ENCODE peak calls at places on chromosomes 11 and 22, in eight cellular contexts. D, E, M, U, K, V, Q and C are unnamed samples. For H3K27me3, the result is how much of the 10 kb centered on the place peaks cover.

GRCh38 chr11:32511926-32512325 is 71.7 kb upstream of the EIF3M start:
- DNase-seq in K (no peak), V (no peak), M (no peak), U (no peak), Q (peak), E (no peak), D (no peak), C (no peak)

GRCh38 chr11:69178819-69179482 is 23.2 kb downstream of the SMIM38 start:
- DNase-seq in K (no peak), V (no peak), Q (no peak), M (no peak), U (no peak), D (no peak), E (no peak), C (no peak)

GRCh38 chr11:58919980-58920379 is 19.3 kb upstream of the GLYATL1 start:
- DNase-seq in U (no peak), V (no peak), E (no peak), M (no peak), K (no peak), D (no peak), Q (no peak), C (no peak)

GRCh38 chr11:87397250-87397649 is 359.5 kb downstream of the TMEM135 start:
- DNase-seq in D (no peak), M (no peak), Q (no peak), K (no peak), U (no peak), E (no peak), V (no peak), C (no peak)

GRCh38 chr22:17647996-17648395 is 9.4 kb downstream of the BCL2L13 start:
- DNase-seq in V (no peak), Q (no peak), K (no peak), U (no peak), M (no peak), D (no peak), E (no peak), C (no peak)

GRCh38 chr11:8531982-8532381 is 62.0 kb downstream of the STK33 start:
- DNase-seq in K (no peak), U (no peak), M (no peak), Q (no peak), E (no peak), D (no peak), V (no peak), C (no peak)

GRCh38 chr11:2813141-2813908 is 72.2 kb downstream of the CDKN1C start:
- DNase-seq in M (no peak), D (peak), V (no peak), U (no peak), K (no peak), E (no peak), Q (no peak), C (no peak)

GRCh38 chr11:28673687-28674431 is 565.7 kb downstream of the METTL15 start:
- DNase-seq in V (peak), K (no peak), E (no peak), U (no peak), Q (peak), M (no peak), D (no peak), C (no peak)

GRCh38 chr11:117282956-117283355 is 8.2 kb upstream of the BACE1-AS start:
- DNase-seq in U (no peak), V (no peak), M (no peak), E (no peak), K (no peak), Q (no peak), D (no peak), C (no peak)

GRCh38 chr11:19723572-19724342 is 11.1 kb downstream of the NAV2 start:
- DNase-seq in K (no peak), D (peak), V (no peak), E (no peak), U (peak), Q (peak), M (no peak), C (no peak)

GRCh38 chr11:47981667-47982404 is 1.5 kb downstream of the PTPRJ start:
- DNase-seq in K (no peak), M (no peak), U (peak), Q (no peak), E (no peak), V (no peak), D (no peak), C (no peak)

GRCh38 chr11:63246045-63246444 is 2.6 kb upstream of the SLC22A25 start:
- DNase-seq in D (no peak), K (no peak), V (no peak), Q (no peak), M (no peak), U (no peak), E (no peak), C (no peak)

GRCh38 chr11:14973621-14974020 is 1.5 kb upstream of the CALCA start:
- DNase-seq in M (no peak), Q (no peak), K (peak), E (peak), V (peak), U (peak), D (peak), C (peak)

GRCh38 chr11:46117842-46118241 is 3.4 kb downstream of the PHF21A start:
- DNase-seq in D (peak), K (no peak), Q (no peak), V (peak), M (no peak), E (no peak), U (no peak), C (no peak)

GRCh38 chr11:79321282-79321681 is 119.5 kb downstream of the TENM4 start:
- DNase-seq in D (peak), K (no peak), M (no peak), E (no peak), V (no peak), Q (no peak), U (no peak), C (no peak)

GRCh38 chr11:99614353-99614752 is 593.6 kb downstream of the CNTN5 start:
- DNase-seq in V (peak), E (no peak), Q (no peak), D (no peak), M (no peak), U (no peak), K (peak), C (no peak)

GRCh38 chr22:46515208-46516111 is 22.0 kb downstream of the CELSR1 start:
- DNase-seq in M (no peak), V (no peak), K (no peak), U (peak), E (no peak), D (no peak), Q (peak), C (no peak)

GRCh38 chr11:64267207-64267945 is 16.0 kb downstream of the PLCB3 start:
- DNase-seq in E (no peak), D (no peak), V (no peak), Q (no peak), U (no peak), M (no peak), K (no peak), C (no peak)
- H2AFZ ChIP-seq in E (no peak), D (no peak), V (no peak), Q (no peak), U (no peak), M (no peak), K (no peak), C (no peak)

DNA sequence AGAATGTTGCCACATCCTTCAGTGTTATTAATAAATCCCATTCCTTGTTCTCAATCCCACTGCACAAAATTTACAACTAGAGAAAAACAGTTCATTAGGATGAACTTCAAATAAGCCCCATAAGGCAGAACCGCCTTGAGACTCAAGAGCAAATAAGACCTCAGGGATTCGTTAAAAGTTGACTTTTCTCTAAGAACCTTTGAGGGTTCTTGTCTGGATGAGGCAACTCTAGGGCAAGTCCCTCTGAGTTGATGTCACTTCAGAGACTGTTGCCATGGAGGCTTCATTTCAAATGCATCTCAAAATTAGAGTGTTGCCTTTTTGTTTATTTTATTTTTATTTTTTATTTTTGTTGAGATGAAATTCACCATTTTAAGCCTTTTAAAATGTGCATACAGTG is 19.8 kb upstream of the PANX3 start:
- DNase-seq in E (no peak), D (no peak), V (no peak), U (no peak), Q (no peak), K (no peak), M (no peak), C (no peak)
- H3K27me3 ChIP-seq in E (under half), D (under half), V (under half), U (under half), Q (under half), K (under half), M (under half), C (under half)

GRCh38 chr11:110347660-110348059 is 51.2 kb upstream of the RDX start:
- DNase-seq in K (no peak), U (no peak), V (no peak), E (no peak), D (no peak), Q (no peak), M (no peak), C (no peak)

GRCh38 chr11:110355011-110355744 is 58.8 kb upstream of the RDX start:
- DNase-seq in V (peak), U (no peak), M (no peak), Q (no peak), D (no peak), E (no peak), K (no peak), C (peak)

GRCh38 chr11:110345756-110346155 is 49.3 kb upstream of the RDX start:
- DNase-seq in E (no peak), U (no peak), M (peak), V (no peak), Q (peak), K (no peak), D (no peak), C (no peak)

DNA sequence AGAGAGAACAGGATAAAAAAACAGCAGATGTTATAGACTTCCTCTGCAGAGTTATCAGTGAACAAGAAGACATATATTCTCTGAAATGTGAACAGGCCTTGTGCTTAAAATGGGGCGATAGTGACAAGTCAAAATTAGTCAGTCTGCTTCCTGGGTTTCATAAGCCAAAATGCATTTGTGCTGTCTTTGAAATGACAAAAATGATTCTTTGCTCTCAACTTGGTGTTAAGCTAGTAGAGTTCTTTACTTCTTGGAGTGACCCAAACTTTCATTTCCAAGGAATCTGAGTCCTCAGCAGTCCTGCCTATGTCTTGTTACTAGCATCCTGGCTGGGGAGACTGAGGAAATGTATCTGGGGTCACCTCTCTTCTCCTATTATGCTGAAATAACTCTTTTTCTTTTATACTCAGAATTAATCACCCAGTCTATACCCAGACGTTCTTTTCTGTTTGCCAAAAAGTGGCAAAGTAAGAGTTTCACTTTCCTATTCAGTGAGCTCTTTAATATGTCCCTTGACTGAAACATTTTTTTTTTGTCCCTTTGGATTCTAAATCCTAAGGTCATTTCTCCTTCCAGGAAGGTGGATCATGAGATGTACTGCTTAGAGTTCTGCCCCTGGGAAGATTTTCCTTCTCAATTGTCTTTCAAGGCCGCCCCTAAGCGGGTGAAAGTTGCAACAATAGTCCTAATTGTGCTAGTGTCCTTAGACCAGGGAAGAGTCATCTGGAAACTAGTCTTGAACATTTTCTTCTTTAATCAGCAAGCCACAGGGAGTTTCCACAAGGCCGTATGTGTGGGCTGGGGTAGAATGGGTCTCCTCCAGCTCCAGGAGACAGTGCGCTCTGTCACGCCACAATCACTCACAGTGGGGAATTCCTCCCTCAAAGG is 52.9 kb upstream of the RDX start:
- DNase-seq in E (no peak), Q (peak), V (no peak), D (no peak), M (peak), K (no peak), U (no peak), C (no peak)
- H2AFZ ChIP-seq in E (peak), Q (peak), V (no peak), D (no peak), M (peak), K (peak), U (no peak), C (no peak)

GRCh38 chr11:129380413-129380812 is 4.8 kb downstream of the BARX2 start:
- DNase-seq in Q (no peak), D (no peak), M (no peak), V (no peak), K (no peak), E (no peak), U (no peak), C (no peak)
- H3K27me3 ChIP-seq in Q (under half), D (under half), M (under half), V (under half), K (half or more), E (under half), U (half or more), C (under half)

DNA sequence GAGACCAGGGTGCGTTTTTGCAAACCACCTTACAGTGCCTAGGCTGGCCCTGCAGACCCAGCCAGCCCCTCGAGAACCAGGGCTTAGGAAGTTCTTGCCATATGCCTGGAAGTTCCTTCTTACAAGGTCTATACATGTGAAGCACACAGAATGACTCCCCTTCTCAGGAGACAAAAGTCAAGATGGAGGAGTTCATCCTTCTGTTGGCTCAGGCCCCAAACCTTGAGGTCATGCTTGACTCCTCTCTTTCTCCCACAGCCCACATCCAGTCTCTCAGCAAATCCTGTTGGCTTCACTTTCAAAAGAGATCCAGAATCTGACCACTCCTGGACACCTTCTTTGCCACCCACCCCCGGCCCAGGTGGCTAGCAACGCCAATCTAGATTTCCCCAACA is 1.7 kb upstream of the CD248 start:
- DNase-seq in V (no peak), U (no peak), K (no peak), E (no peak), M (no peak), D (no peak), Q (no peak), C (no peak)
- H2AFZ ChIP-seq in V (peak), U (no peak), K (peak), E (peak), M (peak), D (no peak), Q (peak), C (no peak)

DNA sequence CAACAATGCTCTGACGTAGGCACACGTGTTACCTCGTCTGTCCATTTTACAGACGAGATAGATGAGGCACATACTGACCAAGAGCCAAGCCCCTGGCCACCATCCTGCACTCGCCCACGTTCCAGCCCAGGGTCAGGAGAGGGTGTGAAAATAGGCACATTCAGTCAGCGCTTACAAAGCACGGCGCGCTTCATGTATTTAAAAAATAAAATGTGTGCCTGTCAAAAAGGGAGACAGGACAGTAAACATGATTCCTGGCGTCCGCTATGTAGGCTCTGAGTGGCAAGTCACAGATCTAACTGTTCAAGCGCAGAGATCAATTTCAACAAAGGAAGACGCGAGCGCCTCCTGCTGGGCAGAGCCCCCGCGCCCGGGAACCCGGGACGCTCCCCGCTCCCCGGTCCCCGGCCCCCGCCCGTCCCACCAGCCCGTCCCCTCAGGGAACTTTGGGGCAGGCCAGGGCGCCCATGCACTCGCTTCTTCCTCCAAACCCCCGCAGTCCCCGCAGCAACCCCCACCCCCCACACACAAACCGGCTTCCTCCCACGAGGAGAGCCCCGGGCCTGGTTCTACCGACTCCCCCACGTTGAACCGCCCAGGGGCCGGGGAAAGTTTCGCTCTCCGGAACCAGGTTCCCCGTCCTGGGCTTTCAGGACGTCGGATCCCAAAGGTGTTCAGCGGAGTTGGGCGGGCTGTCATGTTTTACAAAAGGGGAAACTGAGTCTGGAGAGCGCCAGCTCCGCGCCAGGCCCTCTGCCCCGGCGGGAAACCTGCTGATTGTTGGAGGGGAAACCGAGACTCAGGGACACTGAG is 10.4 kb upstream of the C1QTNF6 start:
- DNase-seq in D (peak), V (peak), Q (peak), U (peak), M (no peak), E (peak), K (peak), C (peak)
- H3K27me3 ChIP-seq in D (under half), V (under half), Q (under half), U (under half), M (under half), E (under half), K (under half), C (under half)

GRCh38 chr11:68031136-68031459 is 617 bp downstream of the NDUFS8 start:
- DNase-seq in U (no peak), M (no peak), E (no peak), D (no peak), Q (no peak), V (no peak), K (no peak), C (no peak)
- H2AFZ ChIP-seq in U (no peak), M (peak), E (no peak), D (peak), Q (peak), V (no peak), K (peak), C (no peak)

DNA sequence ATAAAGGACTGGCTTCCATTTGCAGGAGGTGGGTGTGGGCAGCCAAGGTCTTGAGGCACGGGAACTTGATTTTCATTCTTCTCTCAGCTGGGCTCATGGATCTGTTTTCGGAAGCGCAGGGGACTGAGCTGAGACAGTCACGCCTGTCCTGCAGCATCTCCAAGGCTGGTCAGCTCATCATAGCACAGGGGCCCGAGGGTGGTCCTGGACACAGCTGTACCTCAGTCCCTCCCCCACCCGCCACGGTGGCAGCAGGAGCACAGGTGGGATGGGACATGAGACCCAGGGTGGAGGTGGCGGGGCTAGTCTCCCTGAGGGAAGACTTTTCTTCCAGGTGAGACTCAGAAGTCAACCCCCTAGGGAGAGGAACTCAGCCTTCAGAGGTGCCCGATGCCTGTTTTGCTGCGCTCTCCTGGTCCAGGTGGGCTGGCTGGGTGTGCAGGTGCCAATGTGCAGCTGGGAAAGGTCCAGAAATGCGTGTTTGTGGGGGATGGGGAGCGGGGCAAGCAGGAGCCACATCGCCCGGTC is 3.7 kb downstream of the ADAMTS8 start:
- DNase-seq in K (no peak), Q (no peak), D (no peak), E (no peak), M (no peak), V (no peak), U (no peak), C (no peak)
- H3K27me3 ChIP-seq in K (half or more), Q (under half), D (half or more), E (under half), M (under half), V (under half), U (half or more), C (under half)

DNA sequence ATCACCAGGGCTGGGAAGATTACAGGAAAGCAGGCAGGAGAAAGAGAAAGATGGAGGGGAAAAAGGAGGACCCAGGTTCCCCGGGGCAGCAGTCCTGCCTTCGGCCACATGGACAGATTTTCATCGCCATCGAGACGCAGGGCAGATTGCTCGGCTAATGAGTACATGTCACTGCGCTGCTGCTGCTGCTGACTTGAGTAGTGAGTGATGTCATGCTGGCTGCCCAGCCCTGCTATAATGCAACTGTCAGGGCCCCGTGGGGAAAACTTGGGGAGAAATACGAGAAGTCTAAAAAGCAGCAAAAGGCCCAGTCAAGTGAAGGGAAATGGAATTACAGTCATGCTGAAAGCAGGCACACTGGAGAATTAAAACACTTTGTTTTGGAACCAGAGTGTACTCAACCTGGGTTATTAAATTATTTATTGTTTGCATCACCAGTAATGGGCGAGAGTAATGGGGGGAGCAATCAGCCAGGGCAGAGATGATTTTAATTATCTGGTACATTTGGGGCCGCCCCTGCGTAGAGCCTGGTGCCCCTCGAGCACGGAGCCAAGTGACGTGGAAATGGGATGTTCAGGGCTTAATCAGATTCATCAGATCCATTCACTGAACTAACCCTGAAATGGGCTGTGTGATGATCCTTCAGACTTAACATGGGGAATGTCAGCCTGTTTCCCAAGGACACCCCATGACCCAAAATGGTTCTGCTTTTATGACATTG is 241.5 kb upstream of the CADM1 start:
- DNase-seq in D (no peak), K (no peak), V (peak), Q (no peak), U (peak), M (no peak), E (no peak), C (no peak)
- H2AFZ ChIP-seq in D (no peak), K (no peak), V (peak), Q (no peak), U (no peak), M (no peak), E (no peak), C (no peak)